ENCODE peak calls at places on chromosome 18, in five cellular contexts. E is IMR-90, F is GM12878, U is K562, N is A549. T is an unnamed sample.

GRCh38 chr18:12317664-12318333 is 9.8 kb downstream of the TUBB6 start:
- DNase-seq in E (peak; percentile 85), F (no peak), U (no peak), N (no peak), T (no peak)

GRCh38 chr18:24923138-24923537 is 428.8 kb downstream of the ZNF521 start:
- DNase-seq in E (no peak), F (no peak), U (no peak), N (no peak), T (no peak)

GRCh38 chr18:3973191-3973590 is 481.9 kb downstream of the DLGAP1 start:
- DNase-seq in E (no peak), F (no peak), U (no peak), N (no peak), T (no peak)

GRCh38 chr18:7158201-7158600 is 40.6 kb upstream of the LAMA1 start:
- DNase-seq in E (peak; percentile 79), F (no peak), U (no peak), N (no peak), T (no peak)

GRCh38 chr18:43587538-43588153 is 310.4 kb upstream of the SYT4 start:
- DNase-seq in E (peak; percentile 41), F (no peak), U (peak; percentile 12), N (no peak), T (peak; percentile 68)

GRCh38 chr18:48816554-48816953 is 134.2 kb downstream of the SMAD7 start:
- DNase-seq in E (no peak), F (no peak), U (no peak), N (no peak), T (no peak)

GRCh38 chr18:62838475-62839098 is 123.2 kb downstream of the PHLPP1 start:
- DNase-seq in E (no peak), F (peak; percentile 62), U (no peak), N (no peak), T (no peak)

GRCh38 chr18:7523772-7524171 is 43.3 kb upstream of the PTPRM start:
- DNase-seq in E (no peak), F (no peak), U (no peak), N (no peak), T (no peak)

GRCh38 chr18:24544141-24544498 is 83.7 kb downstream of the HRH4 start:
- DNase-seq in E (peak; percentile 40), F (no peak), U (peak; percentile 49), N (peak; percentile 11), T (peak; percentile 39)

DNA sequence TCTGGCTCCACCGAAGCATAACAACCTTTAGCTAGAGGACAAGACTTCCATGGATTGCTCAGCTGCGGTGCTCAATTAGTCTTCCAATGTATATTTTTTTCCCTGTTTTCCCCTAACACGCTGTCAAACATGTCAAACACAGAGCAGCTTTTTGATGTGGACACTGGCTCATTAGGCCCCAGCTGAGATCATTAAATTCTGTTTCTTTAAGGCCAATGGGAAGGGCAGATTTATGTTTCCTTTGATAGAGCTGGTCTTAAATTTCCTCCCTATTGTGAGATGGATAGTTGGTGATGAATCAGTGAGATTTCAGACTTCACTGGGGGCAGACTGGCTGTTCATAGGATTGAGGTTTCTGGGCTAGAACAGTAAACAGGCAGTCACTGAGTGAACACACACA is 525.5 kb downstream of the PIK3C3 start:
- DNase-seq in E (no peak), F (no peak), U (no peak), N (no peak), T (no peak)
- TF ChIP-seq RCOR1 in E (no peak), F (no peak), U (no peak), N (no peak), T (no peak)

GRCh38 chr18:9751371-9752031 is 43.4 kb downstream of the RAB31 start:
- DNase-seq in E (peak; percentile 89), F (no peak), U (no peak), N (no peak), T (no peak)
- TF ChIP-seq RCOR1 in E (no peak), F (no peak), U (no peak), N (no peak), T (no peak)

DNA sequence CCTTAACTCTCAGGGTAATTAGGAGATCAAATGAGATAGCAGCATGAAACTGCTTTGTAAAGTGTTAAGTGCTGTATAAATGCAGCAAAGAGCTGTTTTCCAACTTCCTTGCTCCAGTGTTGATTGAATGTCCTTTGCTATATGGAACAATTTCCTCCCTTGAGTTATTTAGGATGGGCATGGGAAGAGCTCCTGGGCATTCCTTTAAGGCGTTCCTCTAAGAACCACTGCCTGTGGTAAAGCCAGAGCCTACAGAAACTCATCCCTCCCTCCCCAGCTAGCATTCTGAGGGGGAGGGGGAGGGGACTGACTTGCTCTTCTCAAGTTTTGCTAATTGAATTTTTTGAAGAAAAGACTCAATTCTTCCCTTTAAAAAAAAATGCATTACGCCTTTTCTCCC is 1.4 kb downstream of the AKAIN1 start:
- DNase-seq in E (no peak), F (no peak), U (no peak), N (no peak), T (no peak)
- TF ChIP-seq RCOR1 in E (no peak), F (no peak), U (no peak), N (no peak), T (no peak)

GRCh38 chr18:40469851-40470250 is 1485.2 kb upstream of the PIK3C3 start:
- DNase-seq in E (no peak), F (no peak), U (no peak), N (no peak), T (no peak)
- TF ChIP-seq RCOR1 in E (no peak), F (no peak), U (no peak), N (no peak), T (no peak)

DNA sequence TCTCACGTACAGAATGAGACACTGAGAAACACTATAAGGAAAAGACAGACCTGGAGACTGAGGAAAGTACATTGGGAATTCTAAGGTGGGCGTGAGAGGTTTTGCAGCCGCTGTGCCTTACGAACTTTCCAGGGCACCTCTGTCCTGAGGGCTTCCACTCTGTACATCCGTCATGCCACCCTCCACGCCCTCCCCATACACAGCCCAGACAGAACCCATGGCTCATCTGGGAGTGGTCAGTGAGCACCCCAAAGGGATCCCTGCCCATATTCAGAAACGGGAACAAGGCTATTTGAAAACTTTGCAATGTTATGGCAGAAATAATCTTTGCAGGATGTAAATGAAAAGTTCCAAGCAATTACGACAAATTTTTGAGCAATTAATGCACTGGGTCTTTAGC is 95.4 kb upstream of the ZNF532 start:
- DNase-seq in E (no peak), F (no peak), U (no peak), N (no peak), T (no peak)
- TF ChIP-seq RCOR1 in E (no peak), F (no peak), U (no peak), N (no peak), T (no peak)

GRCh38 chr18:38483326-38483725 is 917.7 kb upstream of the CELF4 start:
- DNase-seq in E (no peak), F (no peak), U (no peak), N (no peak), T (peak; percentile 5)
- TF ChIP-seq RCOR1 in E (no peak), F (no peak), U (no peak), N (no peak), T (peak; percentile 40)

GRCh38 chr18:67428805-67429204 is 87.7 kb downstream of the DSEL start:
- DNase-seq in E (peak; percentile 82), F (no peak), U (no peak), N (no peak), T (no peak)
- TF ChIP-seq RCOR1 in E (no peak), F (no peak), U (no peak), N (no peak), T (no peak)

GRCh38 chr18:29651121-29651675 is 1391.3 kb downstream of the DSC3 start:
- DNase-seq in E (peak; percentile 53), F (no peak), U (no peak), N (no peak), T (no peak)

GRCh38 chr18:29644276-29644675 is 1398.3 kb downstream of the DSC3 start:
- DNase-seq in E (peak; percentile 68), F (no peak), U (no peak), N (no peak), T (no peak)

GRCh38 chr18:29652797-29653196 is 1389.7 kb downstream of the DSC3 start:
- DNase-seq in E (no peak), F (no peak), U (no peak), N (no peak), T (no peak)

GRCh38 chr18:29648891-29649290 is 1393.7 kb downstream of the DSC3 start:
- DNase-seq in E (no peak), F (no peak), U (no peak), N (no peak), T (no peak)

GRCh38 chr18:29647700-29648099 is 1394.8 kb downstream of the DSC3 start:
- DNase-seq in E (no peak), F (no peak), U (no peak), N (no peak), T (no peak)
- TF ChIP-seq RCOR1 in E (no peak), F (no peak), U (no peak), N (no peak), T (no peak)